ENCODE peak calls at places on chromosomes 11 and 22, in six cellular contexts. One of them, this sample, is unnamed.

GRCh38 chr11:37442576-37442975 is 844.5 kb upstream of the RAG2 start:
- DNase-seq in Right ventricle myocardium inferior: no peak
- DNase-seq in caudate nucleus: no peak
- DNase-seq in endothelial cell: no peak
- DNase-seq in lower lobe of right lung: no peak
- DNase-seq in fibroblast of pulmonary artery: no peak
- DNase-seq in this sample: no peak

GRCh38 chr11:132296946-132297610 is 926.7 kb downstream of the NTM start:
- DNase-seq in Right ventricle myocardium inferior: no peak
- DNase-seq in caudate nucleus: no peak
- DNase-seq in endothelial cell: no peak
- DNase-seq in lower lobe of right lung: no peak
- DNase-seq in fibroblast of pulmonary artery: no peak
- DNase-seq in this sample: no peak

GRCh38 chr22:33758125-33758483 is 162.2 kb downstream of the LARGE1 start:
- DNase-seq in Right ventricle myocardium inferior: no peak
- DNase-seq in caudate nucleus: no peak
- DNase-seq in endothelial cell: no peak
- DNase-seq in lower lobe of right lung: no peak
- DNase-seq in fibroblast of pulmonary artery: no peak
- DNase-seq in this sample: no peak

GRCh38 chr11:47185305-47186075 is 744 bp downstream of the PACSIN3 start:
- DNase-seq in Right ventricle myocardium inferior: peak
- DNase-seq in caudate nucleus: peak
- DNase-seq in endothelial cell: peak
- DNase-seq in lower lobe of right lung: peak
- DNase-seq in fibroblast of pulmonary artery: peak
- DNase-seq in this sample: no peak

GRCh38 chr11:112771847-112772246 is 189.4 kb upstream of the NCAM1 start:
- DNase-seq in Right ventricle myocardium inferior: no peak
- DNase-seq in caudate nucleus: no peak
- DNase-seq in endothelial cell: no peak
- DNase-seq in lower lobe of right lung: no peak
- DNase-seq in fibroblast of pulmonary artery: no peak
- DNase-seq in this sample: no peak

GRCh38 chr11:57658023-57658361 is 430 bp downstream of the CLP1 start:
- DNase-seq in Right ventricle myocardium inferior: no peak
- DNase-seq in caudate nucleus: no peak
- DNase-seq in endothelial cell: no peak
- DNase-seq in lower lobe of right lung: no peak
- DNase-seq in fibroblast of pulmonary artery: no peak
- DNase-seq in this sample: no peak

GRCh38 chr11:36638586-36638985 is 40.5 kb upstream of the RAG2 start:
- DNase-seq in Right ventricle myocardium inferior: no peak
- DNase-seq in caudate nucleus: no peak
- DNase-seq in endothelial cell: no peak
- DNase-seq in lower lobe of right lung: no peak
- DNase-seq in fibroblast of pulmonary artery: no peak
- DNase-seq in this sample: no peak

GRCh38 chr11:74081428-74081827 is 72.5 kb upstream of the UCP3 start:
- DNase-seq in Right ventricle myocardium inferior: no peak
- DNase-seq in caudate nucleus: no peak
- DNase-seq in endothelial cell: no peak
- DNase-seq in lower lobe of right lung: no peak
- DNase-seq in fibroblast of pulmonary artery: no peak
- DNase-seq in this sample: no peak

GRCh38 chr11:121636341-121637176 is 183.8 kb upstream of the SORL1-AS1 start:
- DNase-seq in Right ventricle myocardium inferior: no peak
- DNase-seq in caudate nucleus: no peak
- DNase-seq in endothelial cell: no peak
- DNase-seq in lower lobe of right lung: no peak
- DNase-seq in fibroblast of pulmonary artery: no peak
- DNase-seq in this sample: no peak

GRCh38 chr11:35138949-35139881 is at the start of gene CD44:
- DNase-seq in Right ventricle myocardium inferior: peak
- DNase-seq in caudate nucleus: no peak
- DNase-seq in endothelial cell: peak
- DNase-seq in lower lobe of right lung: peak
- DNase-seq in fibroblast of pulmonary artery: peak
- DNase-seq in this sample: peak

GRCh38 chr11:123973816-123974215 is 3.8 kb downstream of the OR10S1 start:
- DNase-seq in Right ventricle myocardium inferior: no peak
- DNase-seq in caudate nucleus: no peak
- DNase-seq in endothelial cell: no peak
- DNase-seq in lower lobe of right lung: no peak
- DNase-seq in fibroblast of pulmonary artery: peak
- DNase-seq in this sample: no peak

This sample was measured in dorsolateral prefrontal cortex.